ENCODE peak calls at places on chromosomes 4 and X, in six cellular contexts. P is adrenal gland, R is keratinocyte, Q is A549, O is HCT116, F is cardiac muscle cell. A is an unnamed sample.

GRCh38 chrX:134453631-134454030 is 6.3 kb upstream of the HPRT1 start:
- DNase-seq in Q (no peak), F (no peak), O (no peak), R (no peak), P (no peak), A (no peak)

GRCh38 chr4:145709336-145709735 is 29.4 kb downstream of the C4orf51 start:
- DNase-seq in O (no peak), Q (no peak), P (no peak), F (no peak), R (no peak), A (no peak)

GRCh38 chr4:112889619-112890294 is 159.7 kb upstream of the ANK2 start:
- DNase-seq in P (no peak), R (no peak), Q (no peak), O (no peak), F (peak), A (peak)

GRCh38 chr4:3031357-3032064 is 42.8 kb downstream of the HTT-AS start:
- DNase-seq in F (peak), O (no peak), Q (no peak), P (no peak), R (no peak), A (no peak)

GRCh38 chr4:77196866-77197265 is 39.9 kb downstream of the CCNG2 start:
- DNase-seq in O (no peak), F (no peak), R (no peak), P (no peak), Q (no peak), A (no peak)

GRCh38 chr4:141346144-141346543 is 125.4 kb downstream of the ZNF330 start:
- DNase-seq in Q (peak), O (peak), F (peak), R (no peak), P (peak), A (no peak)

GRCh38 chr4:155883895-155884294 is 17.8 kb upstream of the ASIC5 start:
- DNase-seq in R (no peak), P (no peak), F (no peak), Q (no peak), O (no peak), A (no peak)

GRCh38 chr4:189293459-189293858 is 647.2 kb upstream of the FRG1 start:
- DNase-seq in F (no peak), P (no peak), R (no peak), O (no peak), Q (no peak), A (no peak)

GRCh38 chr4:24470681-24471622 is 113.4 kb downstream of the DHX15 start:
- DNase-seq in O (no peak), P (peak), R (no peak), Q (peak), F (peak), A (peak)

GRCh38 chrX:46686003-46686645 is 72.8 kb downstream of the SLC9A7 start:
- DNase-seq in O (peak), P (peak), Q (peak), R (no peak), F (peak), A (peak)

GRCh38 chr4:20544645-20545044 is 155.6 kb upstream of the PACRGL start:
- DNase-seq in P (no peak), Q (peak), R (no peak), O (peak), F (peak), A (no peak)

GRCh38 chr4:171538601-171539100 is 274.6 kb upstream of the GALNTL6 start:
- DNase-seq in Q (no peak), P (no peak), F (no peak), R (no peak), O (no peak), A (no peak)

GRCh38 chr4:78369691-78370090 is 181.9 kb upstream of the ANXA3 start:
- DNase-seq in F (peak), P (no peak), O (no peak), R (no peak), Q (no peak), A (no peak)

GRCh38 chrX:118536687-118537461 is 41.3 kb downstream of the DOCK11 start:
- DNase-seq in O (no peak), Q (peak), F (peak), P (no peak), R (no peak), A (no peak)

GRCh38 chr4:162461952-162462351 is 298.2 kb upstream of the FSTL5 start:
- DNase-seq in F (no peak), P (no peak), O (peak), R (no peak), Q (no peak), A (no peak)

GRCh38 chr4:4289930-4290850 is at the start of the genes LYAR and ZBTB49:
- DNase-seq in F (peak), Q (peak), R (peak), O (peak), P (peak), A (peak)

GRCh38 chr4:11698846-11699590 is 270.3 kb upstream of the HS3ST1 start:
- DNase-seq in R (peak), O (peak), P (no peak), F (peak), Q (peak), A (no peak)

GRCh38 chrX:48864210-48864609 is 28.8 kb upstream of the PCSK1N start:
- DNase-seq in O (no peak), F (peak), P (no peak), Q (no peak), R (no peak), A (no peak)

GRCh38 chr4:113420938-113421337 is 340.6 kb downstream of the CAMK2D start:
- DNase-seq in R (no peak), O (no peak), F (no peak), Q (no peak), P (no peak), A (no peak)

GRCh38 chr4:102631616-102632015 is 129.2 kb downstream of the MANBA start:
- DNase-seq in F (no peak), P (no peak), Q (no peak), O (no peak), R (no peak), A (no peak)

GRCh38 chr4:183600189-183600685 is 58.7 kb downstream of the RWDD4 start:
- DNase-seq in O (no peak), Q (peak), R (no peak), P (no peak), F (peak), A (no peak)

GRCh38 chrX:369563-370101 is 17.1 kb downstream of the PPP2R3B start:
- DNase-seq in O (no peak), P (no peak), Q (no peak), R (no peak), F (no peak), A (no peak)

GRCh38 chrX:17519349-17519748 is 144.3 kb downstream of the NHS start:
- DNase-seq in O (no peak), F (peak), Q (no peak), P (peak), R (no peak), A (peak)

GRCh38 chr4:52915131-52915645 is 53.1 kb downstream of the RASL11B start:
- DNase-seq in Q (no peak), P (no peak), F (no peak), O (no peak), R (no peak), A (no peak)

GRCh38 chr4:52915730-52916129 is 53.6 kb downstream of the RASL11B start:
- DNase-seq in R (no peak), Q (no peak), F (no peak), O (no peak), P (no peak), A (no peak)

GRCh38 chr4:52912608-52913007 is 50.5 kb downstream of the RASL11B start:
- DNase-seq in F (peak), R (no peak), O (no peak), P (no peak), Q (no peak), A (no peak)

GRCh38 chr4:52911684-52912294 is 49.7 kb downstream of the RASL11B start:
- DNase-seq in F (peak), P (peak), R (peak), O (peak), Q (peak), A (peak)

DNA sequence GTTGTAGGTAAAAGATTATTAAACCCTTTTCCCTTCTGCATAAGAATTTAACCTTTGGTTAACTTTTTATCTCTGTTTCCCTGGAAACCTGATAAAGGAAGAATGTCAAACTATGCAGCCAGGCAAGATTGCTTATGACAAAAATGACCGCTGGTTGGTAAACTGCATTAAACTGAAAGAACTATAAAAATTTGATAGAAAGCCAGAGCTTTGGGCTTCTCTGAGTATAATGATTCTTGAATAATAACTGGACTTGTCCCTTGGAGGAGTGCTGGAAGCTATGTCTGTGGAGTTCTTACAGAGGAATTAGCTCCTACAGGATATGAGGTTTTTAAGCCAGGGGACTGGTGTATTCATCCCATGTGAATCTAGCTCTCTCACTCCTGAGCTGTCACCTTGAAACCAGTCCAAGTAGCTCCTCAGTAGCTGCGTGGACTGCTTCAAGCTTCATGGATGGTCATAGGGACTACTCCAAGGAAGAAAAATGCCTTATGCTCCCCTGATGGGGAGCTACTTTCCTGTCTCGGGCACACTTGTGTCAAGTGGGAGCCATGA is 52.0 kb downstream of the RASL11B start:
- DNase-seq in O (no peak), Q (no peak), F (peak), R (no peak), P (peak), A (no peak)
- H3K27ac ChIP-seq in O (no peak), Q (no peak), F (peak), R (no peak), P (peak), A (no peak)

DNA sequence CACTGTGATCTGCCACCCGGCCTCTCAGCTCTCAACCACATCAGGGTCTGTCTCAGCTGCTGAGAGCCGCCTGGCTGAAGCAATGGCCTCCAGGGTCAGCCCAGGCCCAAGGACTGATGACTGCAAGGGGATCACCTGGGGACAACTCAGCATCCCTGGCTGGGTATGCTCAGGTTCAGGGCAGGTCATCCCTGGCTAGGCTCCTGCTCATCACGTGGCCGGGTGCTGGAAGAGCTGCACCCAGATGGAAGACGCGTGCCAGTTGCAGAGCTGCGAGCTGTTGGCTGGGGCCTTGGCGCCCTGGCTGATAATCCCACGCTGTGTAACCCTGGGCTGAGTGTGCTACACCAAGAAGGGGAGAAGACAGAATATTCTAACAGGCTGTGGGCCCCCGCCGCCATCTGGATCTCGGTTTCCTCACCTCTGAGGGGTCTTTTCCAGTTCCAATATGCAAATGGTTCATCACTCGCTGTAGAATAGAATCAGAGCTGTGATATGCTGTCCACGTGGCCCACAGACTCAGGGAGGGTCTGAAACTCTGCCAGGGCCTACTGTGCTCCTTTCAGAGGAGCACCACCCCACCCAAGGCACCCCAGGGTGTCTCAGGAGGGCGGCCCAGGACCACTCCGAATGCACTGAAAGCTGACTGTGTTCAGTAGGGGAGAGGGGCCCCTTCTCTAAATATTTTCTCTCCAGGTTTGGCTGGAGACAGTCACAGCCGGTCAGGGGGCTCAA is 338.8 kb downstream of the BCOR start:
- DNase-seq in R (no peak), O (no peak), Q (no peak), P (no peak), F (no peak), A (no peak)
- H3K27ac ChIP-seq in R (no peak), O (no peak), Q (peak), P (peak), F (no peak), A (peak)

GRCh38 chr4:7955393-7955792 is 15.7 kb upstream of the AFAP1 start:
- DNase-seq in O (no peak), Q (no peak), F (no peak), P (no peak), R (no peak), A (no peak)

GRCh38 chr4:7959066-7959465 is 19.4 kb upstream of the AFAP1 start:
- DNase-seq in O (no peak), R (no peak), Q (no peak), F (no peak), P (no peak), A (no peak)

GRCh38 chr4:7960017-7960789 is 20.5 kb upstream of the AFAP1 start:
- DNase-seq in F (no peak), Q (no peak), R (no peak), O (no peak), P (peak), A (peak)

GRCh38 chr4:7956306-7957112 is 16.8 kb upstream of the AFAP1 start:
- DNase-seq in F (peak), O (no peak), P (peak), R (no peak), Q (peak), A (peak)

DNA sequence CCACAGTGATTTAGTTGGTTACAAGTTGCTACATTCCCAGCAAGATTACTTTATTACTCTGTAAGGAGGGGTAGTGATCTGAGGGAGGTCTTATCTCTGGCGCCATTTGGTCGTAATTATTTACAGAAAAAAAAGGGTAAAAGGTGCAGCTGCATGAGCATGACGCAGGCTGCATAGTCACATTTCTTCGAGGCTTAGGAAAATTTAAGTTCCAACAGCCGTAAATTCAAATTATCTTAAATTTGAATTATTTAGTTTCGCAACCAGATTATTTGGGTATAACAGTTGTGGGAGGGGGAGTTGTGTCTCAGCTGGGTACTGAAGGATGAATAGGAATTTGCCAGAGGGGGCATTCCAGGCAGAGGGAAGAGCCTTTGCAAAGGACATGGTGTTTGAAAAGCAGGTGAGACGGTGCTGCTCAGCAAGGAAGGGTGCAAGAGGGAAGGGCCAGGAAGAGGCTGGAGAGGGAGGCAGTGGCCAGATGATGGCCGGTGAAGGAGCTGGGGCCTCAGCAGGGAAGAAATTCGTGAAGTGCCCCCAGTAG is 17.5 kb upstream of the AFAP1 start:
- DNase-seq in O (no peak), F (peak), Q (no peak), P (no peak), R (no peak), A (no peak)
- H3K27ac ChIP-seq in O (no peak), F (no peak), Q (peak), P (peak), R (no peak), A (peak)

GRCh38 chrX:154366666-154367055 is 7.8 kb downstream of the FLNA start:
- DNase-seq in R (no peak), Q (no peak), F (no peak), P (no peak), O (no peak), A (no peak)
- H3K27ac ChIP-seq in R (peak), Q (peak), F (peak), P (peak), O (no peak), A (peak)

GRCh38 chr4:41213563-41214157 is 682 bp downstream of the APBB2 start:
- DNase-seq in R (no peak), O (no peak), P (no peak), F (peak), Q (no peak), A (peak)
- H3K27ac ChIP-seq in R (peak), O (peak), P (peak), F (peak), Q (peak), A (peak)

A was measured in uterus.